ENCODE peak calls at places on chromosomes 3 and 15, in five cellular contexts. D is IMR-90, Q is GM12878, R is HepG2, M is K562. F is an unnamed sample.

GRCh38 chr3:105108823-105109222 is 257.9 kb upstream of the ALCAM start:
- DNase-seq in D (no peak), Q (no peak), R (no peak), M (no peak), F (no peak)

GRCh38 chr3:79773291-79773690 is 5.5 kb upstream of the ROBO1 start:
- DNase-seq in D (no peak), Q (no peak), R (no peak), M (no peak), F (no peak)

GRCh38 chr3:104873331-104873730 is 493.4 kb upstream of the ALCAM start:
- DNase-seq in D (peak), Q (no peak), R (no peak), M (no peak), F (no peak)

GRCh38 chr3:8464668-8465067 is 37.0 kb upstream of the LMCD1 start:
- DNase-seq in D (no peak), Q (no peak), R (no peak), M (no peak), F (peak)

GRCh38 chr3:151327571-151328198 is 1.7 kb downstream of the P2RY13 start:
- DNase-seq in D (peak), Q (no peak), R (no peak), M (no peak), F (peak)

GRCh38 chr15:90439946-90440345 is 51.9 kb downstream of the IQGAP1 start:
- DNase-seq in D (no peak), Q (no peak), R (no peak), M (no peak), F (no peak)

GRCh38 chr3:126982125-126982521 is 792 bp upstream of the PLXNA1 start:
- DNase-seq in D (peak), Q (peak), R (no peak), M (peak), F (no peak)

GRCh38 chr3:153274521-153274920 is 112.5 kb downstream of the RAP2B start:
- DNase-seq in D (no peak), Q (no peak), R (no peak), M (no peak), F (no peak)

GRCh38 chr15:65925338-65925737 is 56.0 kb downstream of the RAB11A start:
- DNase-seq in D (no peak), Q (no peak), R (no peak), M (peak), F (no peak)

GRCh38 chr3:184185461-184186183 is 377 bp upstream of the ABCF3 start:
- DNase-seq in D (peak), Q (peak), R (peak), M (peak), F (peak)

GRCh38 chr15:75696303-75696657 is 16.4 kb downstream of the CSPG4 start:
- DNase-seq in D (no peak), Q (no peak), R (no peak), M (no peak), F (no peak)

GRCh38 chr15:77623878-77624524 is 8.7 kb downstream of the LINGO1 start:
- DNase-seq in D (no peak), Q (no peak), R (no peak), M (no peak), F (peak)

GRCh38 chr3:50296721-50297383 is 2.4 kb downstream of the HYAL3 start:
- DNase-seq in D (no peak), Q (no peak), R (no peak), M (no peak), F (no peak)

GRCh38 chr3:65545429-65545828 is 493.3 kb downstream of the MAGI1 start:
- DNase-seq in D (peak), Q (no peak), R (no peak), M (no peak), F (no peak)

GRCh38 chr15:31497838-31498237 is 171.2 kb downstream of the KLF13 start:
- DNase-seq in D (no peak), Q (no peak), R (no peak), M (no peak), F (no peak)

GRCh38 chr3:46565607-46566039 is 479 bp downstream of the LRRC2 start:
- DNase-seq in D (peak), Q (no peak), R (peak), M (no peak), F (peak)

GRCh38 chr15:58383876-58384275 is 47.9 kb upstream of the LIPC start:
- DNase-seq in D (no peak), Q (no peak), R (no peak), M (no peak), F (no peak)

DNA sequence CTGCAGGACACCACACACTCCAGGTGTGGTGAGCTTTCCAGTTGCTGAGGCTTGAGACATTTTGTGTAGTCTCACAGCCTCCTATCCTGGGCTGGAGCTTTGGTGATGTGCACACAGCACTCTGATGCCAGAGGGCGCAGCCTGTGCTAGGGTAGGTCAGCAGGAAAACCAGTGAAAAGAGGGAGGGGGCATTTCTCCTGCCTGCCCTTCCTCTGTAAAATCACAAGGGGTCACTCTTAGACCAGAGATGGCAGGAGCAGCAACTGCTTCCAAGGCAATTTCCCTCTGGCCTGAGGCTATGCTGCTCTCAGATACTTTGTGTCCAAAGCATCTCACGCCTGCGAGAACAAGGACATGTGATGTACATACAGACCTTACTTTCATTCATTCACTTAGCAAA is 16.5 kb upstream of the MUSTN1 start:
- DNase-seq in D (peak), Q (no peak), R (peak), M (peak), F (peak)
- TF ChIP-seq MXI1 in D (no peak), Q (no peak), R (no peak), M (no peak), F (no peak)

GRCh38 chr3:42975456-42975855 is 3.7 kb upstream of the GASK1A start:
- DNase-seq in D (no peak), Q (no peak), R (no peak), M (no peak), F (no peak)
- TF ChIP-seq MXI1 in D (no peak), Q (no peak), R (no peak), M (no peak), F (no peak)

DNA sequence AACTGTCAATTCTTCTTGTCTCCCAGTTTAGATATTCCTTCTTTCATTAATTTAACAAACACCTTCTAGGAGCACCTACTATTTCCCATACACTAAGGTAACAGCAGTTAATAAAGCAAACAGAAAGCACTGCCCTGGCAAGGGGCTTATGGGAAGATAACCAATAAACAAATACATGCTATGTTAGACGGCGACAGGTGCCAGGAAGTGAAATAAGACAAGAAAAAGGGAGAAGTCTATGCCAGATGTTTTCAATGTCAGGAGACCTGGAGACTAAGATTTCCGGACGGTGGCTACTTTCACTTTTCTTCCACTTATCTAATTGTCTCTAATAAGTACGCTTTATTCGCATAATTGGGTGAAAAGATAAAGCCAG is 32.5 kb upstream of the ZNF445 start:
- DNase-seq in D (peak), Q (no peak), R (no peak), M (peak), F (no peak)
- TF ChIP-seq MXI1 in D (no peak), Q (no peak), R (no peak), M (no peak), F (no peak)

GRCh38 chr3:72636947-72637647 is 211.1 kb downstream of the SHQ1 start:
- DNase-seq in D (no peak), Q (no peak), R (no peak), M (no peak), F (no peak)

GRCh38 chr3:72641684-72642083 is 206.6 kb downstream of the SHQ1 start:
- DNase-seq in D (no peak), Q (no peak), R (no peak), M (no peak), F (no peak)

GRCh38 chr3:72635551-72635950 is 212.7 kb downstream of the SHQ1 start:
- DNase-seq in D (no peak), Q (no peak), R (no peak), M (no peak), F (no peak)

GRCh38 chr3:72641072-72641471 is 207.2 kb downstream of the SHQ1 start:
- DNase-seq in D (no peak), Q (no peak), R (no peak), M (no peak), F (no peak)

DNA sequence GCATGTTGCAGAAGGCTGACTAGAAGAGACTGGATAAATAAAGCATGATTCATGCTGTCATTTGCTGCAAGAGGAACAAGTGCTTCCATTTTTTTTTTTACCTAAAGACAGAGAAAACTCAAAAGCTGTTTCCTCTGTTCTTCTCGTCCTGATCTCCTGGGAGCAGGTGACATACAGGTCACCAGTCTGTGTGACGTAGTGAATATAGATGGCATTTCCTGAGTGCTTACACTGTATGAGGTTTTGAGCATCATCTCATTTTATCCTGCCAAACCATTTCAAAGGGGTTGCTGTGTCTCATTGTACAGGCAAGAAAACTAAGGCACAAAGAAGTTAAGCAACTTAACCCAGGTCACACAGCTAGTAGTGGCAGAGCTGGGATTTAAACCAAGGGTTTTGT is 208.5 kb downstream of the SHQ1 start:
- DNase-seq in D (no peak), Q (no peak), R (no peak), M (no peak), F (no peak)
- TF ChIP-seq MXI1 in D (no peak), Q (no peak), R (no peak), M (no peak), F (no peak)

GRCh38 chr3:9915252-9916141 is 1.4 kb upstream of the IL17RC start:
- DNase-seq in D (peak), Q (no peak), R (peak), M (no peak), F (peak)
- TF ChIP-seq MXI1 in D (no peak), Q (no peak), R (no peak), M (no peak), F (no peak)

GRCh38 chr15:63332367-63333078 is 49.1 kb downstream of the CA12 start:
- DNase-seq in D (peak), Q (no peak), R (no peak), M (no peak), F (peak)

GRCh38 chr15:63329567-63330350 is 51.9 kb downstream of the CA12 start:
- DNase-seq in D (peak), Q (no peak), R (no peak), M (no peak), F (no peak)

GRCh38 chr15:63334821-63335220 is 46.8 kb downstream of the CA12 start:
- DNase-seq in D (no peak), Q (no peak), R (no peak), M (no peak), F (peak)

GRCh38 chr15:63327648-63328421 is 50.4 kb downstream of the APH1B start:
- DNase-seq in D (no peak), Q (no peak), R (no peak), M (no peak), F (no peak)

DNA sequence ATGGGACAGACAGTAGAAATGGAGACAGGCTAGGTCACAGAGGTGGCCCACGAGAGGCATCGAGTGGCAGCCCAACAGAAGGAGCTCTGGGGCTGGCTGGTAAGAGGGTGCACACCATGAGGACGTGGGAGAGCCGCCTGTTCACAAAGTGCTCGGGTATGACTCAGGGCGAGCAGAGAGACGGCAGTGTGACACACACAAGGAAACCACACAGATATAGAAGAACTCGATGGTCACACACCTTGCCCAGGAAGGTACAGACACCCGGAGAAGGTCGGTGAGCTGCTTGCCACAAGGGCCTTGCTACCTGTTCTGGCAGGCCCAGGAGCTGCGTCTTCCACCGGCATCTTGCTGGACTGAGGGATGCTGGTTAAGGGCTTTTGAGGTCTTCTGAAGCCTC is 50.2 kb downstream of the CA12 start:
- DNase-seq in D (peak), Q (no peak), R (no peak), M (no peak), F (no peak)
- TF ChIP-seq MXI1 in D (no peak), Q (no peak), R (no peak), M (no peak), F (no peak)

GRCh38 chr3:54951405-54951804 is 23.5 kb upstream of the LRTM1 start:
- DNase-seq in D (peak), Q (no peak), R (peak), M (peak), F (peak)

GRCh38 chr3:54955496-54955895 is 27.6 kb upstream of the LRTM1 start:
- DNase-seq in D (no peak), Q (no peak), R (no peak), M (no peak), F (no peak)

GRCh38 chr3:54955941-54956340 is 28.1 kb upstream of the LRTM1 start:
- DNase-seq in D (no peak), Q (no peak), R (no peak), M (no peak), F (no peak)

GRCh38 chr3:54954516-54954915 is 26.7 kb upstream of the LRTM1 start:
- DNase-seq in D (no peak), Q (no peak), R (no peak), M (no peak), F (no peak)

DNA sequence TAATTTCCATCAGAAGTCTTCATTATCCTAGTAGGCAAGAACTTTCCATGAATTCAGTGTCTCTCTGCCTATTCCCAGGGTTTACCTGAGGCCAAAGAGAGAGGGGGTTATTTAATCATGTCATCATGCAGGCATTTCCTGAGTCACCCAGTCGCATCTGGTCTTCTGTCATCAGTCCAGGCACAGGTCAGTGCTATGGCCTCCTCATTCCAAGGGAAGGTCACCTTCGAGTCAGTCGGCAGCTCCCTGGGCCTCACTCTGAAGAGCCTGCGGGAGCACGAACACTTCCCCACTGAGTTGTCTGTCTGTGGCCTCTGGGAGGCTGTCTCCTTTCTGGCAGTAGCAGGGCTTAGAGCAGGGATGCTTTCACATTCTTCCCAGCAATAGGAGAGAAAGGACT is 26.2 kb upstream of the LRTM1 start:
- DNase-seq in D (peak), Q (no peak), R (no peak), M (no peak), F (peak)
- TF ChIP-seq MXI1 in D (no peak), Q (no peak), R (no peak), M (no peak), F (no peak)